ENCODE peak calls at places on chromosomes 7 and 10, in eight cellular contexts. H, T, K, B, I, Y, R and L are unnamed samples.

GRCh38 chr7:124369310-124369709 is 336.4 kb upstream of the TMEM229A start:
- DNase-seq in I (no peak), H (no peak), T (no peak), B (no peak), K (no peak), Y (no peak), R (no peak), L (no peak)

GRCh38 chr10:63723320-63723719 is 202.1 kb downstream of the REEP3 start:
- DNase-seq in R (no peak), B (no peak), T (no peak), H (no peak), I (no peak), Y (no peak), K (no peak), L (no peak)

GRCh38 chr7:128781126-128781525 is 5.5 kb upstream of the OPN1SW start:
- DNase-seq in Y (no peak), T (no peak), H (peak), I (no peak), R (no peak), K (no peak), B (no peak), L (no peak)

GRCh38 chr10:49758249-49758930 is 3.7 kb downstream of the OGDHL start:
- DNase-seq in H (no peak), K (no peak), I (no peak), Y (no peak), T (no peak), R (peak), B (no peak), L (peak)

GRCh38 chr7:1466524-1467271 is 7.4 kb upstream of the MICALL2 start:
- DNase-seq in R (no peak), I (no peak), T (peak), H (no peak), B (peak), Y (peak), K (peak), L (no peak)

GRCh38 chr10:34821587-34822585 is 6.8 kb upstream of the PARD3 start:
- DNase-seq in B (no peak), T (no peak), K (no peak), H (no peak), R (no peak), I (no peak), Y (no peak), L (no peak)

GRCh38 chr7:159103382-159104187 is 41.1 kb downstream of the VIPR2 start:
- DNase-seq in Y (no peak), R (no peak), B (peak), H (no peak), K (no peak), T (peak), I (no peak), L (no peak)

GRCh38 chr7:50267525-50268041 is 36.9 kb upstream of the IKZF1 start:
- DNase-seq in I (peak), B (no peak), H (no peak), Y (no peak), R (no peak), K (no peak), T (no peak), L (no peak)

GRCh38 chr7:25720427-25720826 is 431.6 kb upstream of the NFE2L3 start:
- DNase-seq in I (no peak), H (no peak), K (no peak), Y (no peak), T (no peak), R (no peak), B (no peak), L (no peak)

GRCh38 chr10:31871266-31871887 is 57.3 kb downstream of the ARHGAP12 start:
- DNase-seq in Y (no peak), K (no peak), R (no peak), T (no peak), H (no peak), I (no peak), B (no peak), L (no peak)

GRCh38 chr10:70070834-70071233 is 18.2 kb downstream of the MACROH2A2 start:
- DNase-seq in R (no peak), T (no peak), K (no peak), H (no peak), I (no peak), B (no peak), Y (no peak), L (no peak)

DNA sequence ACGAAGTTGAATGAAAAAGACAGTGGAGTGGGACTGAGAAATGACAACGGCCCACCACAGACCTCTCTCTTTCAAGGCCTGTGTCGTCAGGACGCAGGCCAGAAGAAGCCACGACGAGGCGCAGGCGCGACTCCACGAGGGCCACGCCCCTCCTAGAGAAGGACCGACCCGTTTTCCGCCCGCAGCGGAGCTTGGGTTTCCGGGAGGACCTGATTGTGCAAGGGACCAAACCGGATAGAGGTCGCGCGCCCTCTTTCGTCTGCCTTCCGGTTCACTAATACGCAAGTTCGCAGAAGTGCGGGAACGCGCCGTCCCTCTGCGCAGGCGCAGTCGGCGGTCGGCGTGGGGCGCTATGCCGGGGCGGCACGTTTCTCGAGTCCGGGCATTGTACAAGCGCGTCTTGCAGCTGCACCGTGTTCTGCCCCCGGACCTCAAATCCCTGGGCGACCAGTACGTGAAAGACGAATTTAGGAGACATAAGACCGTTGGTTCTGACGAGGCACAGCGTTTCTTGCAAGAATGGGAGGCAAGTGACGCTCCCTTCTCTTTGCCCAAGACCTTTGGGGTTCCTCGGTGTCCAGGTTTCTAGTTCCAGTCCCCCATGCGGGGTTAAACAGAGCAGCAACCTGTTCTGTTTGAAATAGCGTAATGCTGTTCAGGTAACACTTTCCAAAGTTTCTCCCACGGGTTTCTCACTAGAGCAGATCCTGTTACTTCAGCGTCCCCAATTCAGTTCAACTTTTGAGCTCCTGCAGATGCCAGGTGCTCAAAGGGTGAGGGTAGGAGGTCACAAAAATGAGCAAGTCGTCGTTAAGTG is at the start of gene SDHAF3:
- DNase-seq in T (peak), R (peak), I (peak), H (peak), K (peak), B (peak), Y (peak), L (peak)
- TF ChIP-seq CTCF in T (peak), R (peak), I (peak), H (peak), K (peak), B (no peak), Y (no peak), L (peak)

GRCh38 chr10:132962623-132963429 is 20.5 kb upstream of the CFAP46 start:
- DNase-seq in T (no peak), I (no peak), R (no peak), K (no peak), B (no peak), Y (no peak), H (no peak), L (no peak)
- TF ChIP-seq CTCF in T (no peak), I (no peak), R (no peak), K (no peak), B (no peak), Y (no peak), H (no peak), L (no peak)

DNA sequence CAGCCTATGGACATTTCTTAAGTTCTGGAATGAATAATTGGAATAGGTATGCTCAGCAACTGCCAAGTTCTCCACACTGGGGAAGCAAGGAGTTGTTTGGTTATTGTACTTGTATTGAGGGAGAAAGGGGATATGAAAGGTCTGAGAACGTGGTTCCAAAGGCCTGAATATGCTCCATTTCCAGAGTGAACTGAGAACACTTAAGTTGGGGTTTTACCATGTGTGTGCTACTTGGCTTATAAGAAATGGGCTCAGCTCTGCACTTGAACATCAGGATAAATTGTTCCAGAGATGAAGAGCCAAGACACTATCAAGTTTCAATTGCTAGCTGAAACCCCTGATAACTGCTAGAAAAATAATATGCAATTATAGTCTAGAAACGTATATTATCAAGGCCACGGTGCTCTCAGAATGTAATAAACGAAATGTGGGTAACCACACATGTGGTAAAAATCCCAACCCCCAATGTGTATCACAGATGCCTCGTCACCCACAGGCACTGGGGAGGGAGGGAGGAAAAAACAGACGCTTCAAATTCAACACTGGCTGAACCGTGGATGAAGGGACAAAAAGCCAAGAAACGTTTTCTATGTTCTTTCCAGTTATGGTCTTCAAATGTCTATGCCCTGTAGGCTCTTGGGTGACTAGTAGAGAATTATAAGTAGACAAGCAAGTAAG is 16.3 kb downstream of the ELMO1 start:
- DNase-seq in H (no peak), B (no peak), R (no peak), T (no peak), I (peak), Y (no peak), K (no peak), L (no peak)
- TF ChIP-seq CTCF in H (no peak), B (no peak), R (no peak), T (no peak), I (no peak), Y (no peak), K (no peak), L (no peak)

DNA sequence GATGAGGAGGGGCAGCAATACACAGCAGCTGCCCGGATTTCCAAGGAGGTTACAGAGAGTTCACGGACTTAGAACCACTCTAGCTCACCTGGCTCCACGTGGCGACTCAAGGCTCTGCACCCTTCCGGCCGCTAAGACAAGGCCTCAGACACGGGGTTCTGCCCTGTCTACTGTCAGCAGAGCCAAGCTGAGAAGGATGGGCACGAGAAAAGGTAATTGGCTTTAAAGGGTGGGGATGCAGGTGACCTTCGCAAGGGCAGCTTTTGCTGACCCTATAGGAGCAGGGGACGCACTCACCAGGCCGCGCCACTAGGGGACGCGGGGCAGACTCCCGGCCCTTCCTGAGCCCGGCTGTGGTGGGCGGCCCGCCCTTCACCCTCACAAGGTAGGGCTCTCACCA is 152.4 kb downstream of the KIF20B start:
- DNase-seq in T (no peak), R (no peak), K (no peak), B (no peak), H (no peak), Y (no peak), I (no peak), L (no peak)
- TF ChIP-seq CTCF in T (no peak), R (no peak), K (no peak), B (no peak), H (no peak), Y (no peak), I (no peak), L (peak)